ENCODE peak calls at places on chromosomes 6 and 20, in six cellular contexts. U, K, S, N, F and A are unnamed samples. For H3K4me1, the result is how much of the 10 kb centered on the place peaks cover.

GRCh38 chr6:27836080-27836782 is 76.0 kb downstream of the OR2B2 start:
- DNase-seq in K (no peak), S (no peak), F (no peak), U (no peak), N (no peak), A (peak)

GRCh38 chr6:33604941-33605854 is 15.9 kb upstream of the ITPR3 start:
- DNase-seq in K (no peak), F (no peak), N (no peak), U (no peak), S (no peak), A (no peak)

GRCh38 chr6:146883640-146884531 is 285.1 kb downstream of the ADGB start:
- DNase-seq in U (no peak), S (no peak), K (no peak), F (no peak), N (no peak), A (no peak)

GRCh38 chr20:34891166-34892062 is 15.0 kb downstream of the ACSS2 start:
- DNase-seq in F (no peak), K (no peak), N (peak), S (peak), U (peak), A (no peak)

GRCh38 chr20:62938105-62938888 is at the start of gene GID8:
- DNase-seq in N (peak), F (peak), U (peak), S (peak), K (no peak), A (peak)

GRCh38 chr20:50172347-50173013 is 18.1 kb upstream of the CEBPB start:
- DNase-seq in K (no peak), U (peak), N (peak), F (peak), S (peak), A (peak)

GRCh38 chr20:45174434-45175364 is at the start of gene PI3:
- DNase-seq in S (peak), U (no peak), N (peak), K (no peak), F (peak), A (no peak)

GRCh38 chr6:21946298-21946783 is 350.5 kb downstream of the PRL start:
- DNase-seq in N (peak), F (no peak), S (peak), K (no peak), U (peak), A (no peak)

GRCh38 chr20:1931830-1932229 is 36.6 kb downstream of the SIRPA start:
- DNase-seq in U (no peak), F (no peak), N (no peak), K (no peak), S (no peak), A (no peak)

GRCh38 chr6:108983151-108983550 is 111.5 kb downstream of the SESN1 start:
- DNase-seq in U (no peak), F (no peak), N (peak), S (no peak), K (no peak), A (no peak)

GRCh38 chr6:152301806-152302568 is 335.2 kb downstream of the SYNE1 start:
- DNase-seq in S (peak), K (peak), F (peak), U (peak), N (peak), A (peak)

GRCh38 chr6:75096986-75097385 is 108.9 kb downstream of the COL12A1 start:
- DNase-seq in K (no peak), U (no peak), S (no peak), F (no peak), N (no peak), A (no peak)

GRCh38 chr20:50426865-50427739 is 83.1 kb upstream of the PTPN1 start:
- DNase-seq in N (no peak), U (no peak), F (no peak), K (no peak), S (no peak), A (no peak)

GRCh38 chr20:32539063-32539816 is 45.9 kb downstream of the NOL4L start:
- DNase-seq in N (no peak), S (no peak), K (no peak), F (no peak), U (no peak), A (no peak)

GRCh38 chr20:62900692-62901584 is 25.4 kb downstream of the DIDO1 start:
- DNase-seq in N (no peak), F (peak), U (no peak), S (no peak), K (no peak), A (peak)

GRCh38 chr6:30781697-30782424 is 37.5 kb upstream of the IER3 start:
- DNase-seq in F (peak), N (peak), S (peak), U (peak), K (no peak), A (peak)

GRCh38 chr20:20009784-20010253 is 7.3 kb upstream of the NAA20 start:
- DNase-seq in U (no peak), S (no peak), F (peak), K (no peak), N (no peak), A (no peak)

GRCh38 chr6:141326426-141326825 is 806.3 kb upstream of the GJE1 start:
- DNase-seq in S (peak), N (peak), K (peak), U (peak), F (no peak), A (peak)

GRCh38 chr6:47094351-47094925 is 52.3 kb upstream of the ADGRF1 start:
- DNase-seq in U (peak), N (peak), S (peak), K (no peak), F (peak), A (peak)

GRCh38 chr6:167856474-167856873 is 29.8 kb downstream of the AFDN start:
- DNase-seq in F (no peak), S (no peak), N (no peak), K (no peak), U (no peak), A (no peak)

GRCh38 chr6:167855825-167856425 is 29.2 kb downstream of the AFDN start:
- DNase-seq in K (no peak), U (peak), S (peak), F (no peak), N (peak), A (peak)

GRCh38 chr6:167856999-167857660 is 30.4 kb downstream of the AFDN start:
- DNase-seq in S (peak), U (peak), F (no peak), N (peak), K (no peak), A (peak)

GRCh38 chr6:167858842-167859520 is 32.3 kb downstream of the AFDN start:
- DNase-seq in K (no peak), U (no peak), N (peak), S (peak), F (no peak), A (no peak)

DNA sequence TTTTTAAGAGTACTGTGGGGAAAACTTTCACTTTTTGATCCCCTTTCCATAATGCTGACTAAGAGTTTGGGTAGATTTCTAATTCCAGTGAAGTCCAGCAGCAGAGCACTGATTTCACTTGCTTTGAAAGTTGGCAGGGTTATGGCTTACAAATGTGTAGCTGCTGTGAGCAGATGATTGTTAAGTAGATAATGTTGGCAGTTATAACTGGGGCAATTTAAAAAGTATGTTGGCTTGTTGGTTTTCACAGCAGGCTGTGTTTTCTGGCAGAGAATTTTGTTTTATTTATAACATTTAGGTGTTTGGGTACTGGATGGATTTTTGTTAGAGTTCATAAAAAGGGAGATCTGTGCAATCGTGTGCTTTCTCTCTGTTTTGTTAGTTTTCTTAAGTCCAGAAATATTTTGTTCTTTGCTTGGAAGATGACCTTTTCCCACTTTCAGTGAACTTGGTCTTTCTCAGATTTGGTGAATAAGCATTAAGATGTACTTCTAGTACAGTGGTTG is 31.4 kb downstream of the AFDN start:
- DNase-seq in N (peak), S (peak), U (peak), K (no peak), F (no peak), A (peak)
- H3K4me1 ChIP-seq in N (half or more), S (under half), U (under half), K (under half), F (half or more), A (under half)

DNA sequence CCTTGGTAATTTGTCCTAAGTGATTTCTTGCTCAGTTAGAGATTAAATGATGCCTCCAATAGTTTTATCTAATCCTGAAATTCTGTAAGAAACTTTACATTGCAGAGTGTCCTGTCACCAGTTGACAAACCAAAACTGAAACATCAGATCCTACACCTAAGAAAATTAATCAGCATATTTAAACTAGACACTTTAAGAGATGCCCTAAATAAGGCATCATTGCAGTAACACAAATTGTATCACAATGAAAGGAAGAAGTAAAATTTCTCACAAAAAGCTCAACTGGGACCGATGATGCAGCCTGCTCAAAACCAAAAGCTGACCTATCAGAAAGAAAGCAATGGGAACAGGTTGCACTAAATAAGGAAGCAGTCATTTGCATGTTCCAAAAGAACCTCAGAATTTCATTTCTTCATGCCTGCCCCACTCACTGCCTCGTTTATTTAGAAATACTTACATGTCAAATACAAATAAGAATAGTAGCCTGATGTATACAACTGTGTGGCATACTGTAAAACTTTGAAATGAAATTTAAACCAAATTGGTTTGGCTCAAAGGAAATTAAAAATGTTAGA is 12.1 kb downstream of the HIVEP2 start:
- DNase-seq in U (no peak), N (no peak), F (no peak), S (no peak), K (no peak), A (no peak)
- H3K4me1 ChIP-seq in U (under half), N (under half), F (under half), S (under half), K (under half), A (under half)

GRCh38 chr20:38141154-38141888 is 23.7 kb downstream of the TGM2 start:
- DNase-seq in K (no peak), F (no peak), U (no peak), S (peak), N (no peak), A (no peak)

GRCh38 chr20:38143646-38144554 is 21.2 kb downstream of the TGM2 start:
- DNase-seq in K (no peak), N (peak), F (peak), S (peak), U (peak), A (peak)

GRCh38 chr20:38139919-38140753 is 24.9 kb downstream of the TGM2 start:
- DNase-seq in U (no peak), S (peak), K (no peak), F (no peak), N (peak), A (peak)

GRCh38 chr20:38143238-38143645 is 21.8 kb downstream of the TGM2 start:
- DNase-seq in S (no peak), U (no peak), F (peak), K (no peak), N (no peak), A (no peak)

DNA sequence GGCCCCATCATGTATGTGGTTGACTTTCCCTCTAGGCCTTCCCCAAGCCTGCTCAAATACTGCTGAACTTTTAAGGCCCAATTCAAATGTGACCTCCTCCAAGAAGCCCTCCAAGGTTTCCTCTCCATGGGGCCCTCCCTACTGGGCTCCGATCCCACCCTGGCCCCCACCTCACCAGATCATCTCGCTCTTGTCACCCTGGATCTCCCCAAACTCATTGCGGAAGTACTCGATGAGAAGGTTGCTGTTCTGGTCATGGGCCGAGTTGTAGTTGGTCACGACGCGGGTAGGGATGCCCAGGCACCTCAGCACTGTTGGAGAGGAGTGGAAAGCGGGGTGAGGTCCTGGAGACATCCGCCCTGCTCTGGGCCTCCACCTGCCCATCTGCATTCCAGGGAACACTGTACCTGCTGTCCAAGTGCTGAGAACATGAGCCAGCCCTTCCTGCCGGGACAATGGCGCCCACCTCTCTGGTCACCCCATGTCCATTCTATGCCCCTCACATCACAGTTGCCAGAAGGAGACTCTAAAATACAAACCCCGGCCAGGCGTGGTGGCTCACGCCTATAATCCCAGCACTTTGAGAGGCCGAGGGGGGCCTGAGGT is 23.1 kb downstream of the TGM2 start:
- DNase-seq in N (no peak), U (no peak), S (no peak), K (no peak), F (no peak), A (no peak)
- H3K4me1 ChIP-seq in N (under half), U (under half), S (under half), K (under half), F (under half), A (half or more)

GRCh38 chr20:25537890-25538289 is 47.4 kb downstream of the NINL start:
- DNase-seq in K (no peak), N (no peak), U (no peak), F (no peak), S (no peak), A (no peak)

GRCh38 chr20:25541676-25542075 is 43.7 kb downstream of the NINL start:
- DNase-seq in S (no peak), K (no peak), N (peak), U (no peak), F (no peak), A (no peak)

GRCh38 chr20:25538838-25539665 is 46.3 kb downstream of the NINL start:
- DNase-seq in U (no peak), S (no peak), K (no peak), F (peak), N (no peak), A (no peak)

GRCh38 chr20:25540273-25540672 is 45.1 kb downstream of the NINL start:
- DNase-seq in K (no peak), N (no peak), S (no peak), U (no peak), F (peak), A (no peak)

GRCh38 chr20:25539742-25540201 is 45.6 kb downstream of the NINL start:
- DNase-seq in K (no peak), F (no peak), N (peak), U (peak), S (no peak), A (no peak)
- H3K4me1 ChIP-seq in K (under half), F (under half), N (under half), U (under half), S (under half), A (under half)

GRCh38 chr6:13451181-13451700 is 36.2 kb downstream of the GFOD1 start:
- DNase-seq in K (no peak), U (no peak), N (no peak), S (no peak), F (no peak), A (no peak)

GRCh38 chr6:13450628-13451027 is 36.8 kb downstream of the GFOD1 start:
- DNase-seq in S (no peak), K (no peak), F (no peak), N (no peak), U (no peak), A (no peak)

GRCh38 chr6:13453771-13454251 is 33.6 kb downstream of the GFOD1 start:
- DNase-seq in K (no peak), N (peak), U (peak), S (peak), F (no peak), A (peak)

GRCh38 chr6:13453172-13453552 is 34.2 kb downstream of the GFOD1 start:
- DNase-seq in N (no peak), U (no peak), K (no peak), F (no peak), S (no peak), A (no peak)

DNA sequence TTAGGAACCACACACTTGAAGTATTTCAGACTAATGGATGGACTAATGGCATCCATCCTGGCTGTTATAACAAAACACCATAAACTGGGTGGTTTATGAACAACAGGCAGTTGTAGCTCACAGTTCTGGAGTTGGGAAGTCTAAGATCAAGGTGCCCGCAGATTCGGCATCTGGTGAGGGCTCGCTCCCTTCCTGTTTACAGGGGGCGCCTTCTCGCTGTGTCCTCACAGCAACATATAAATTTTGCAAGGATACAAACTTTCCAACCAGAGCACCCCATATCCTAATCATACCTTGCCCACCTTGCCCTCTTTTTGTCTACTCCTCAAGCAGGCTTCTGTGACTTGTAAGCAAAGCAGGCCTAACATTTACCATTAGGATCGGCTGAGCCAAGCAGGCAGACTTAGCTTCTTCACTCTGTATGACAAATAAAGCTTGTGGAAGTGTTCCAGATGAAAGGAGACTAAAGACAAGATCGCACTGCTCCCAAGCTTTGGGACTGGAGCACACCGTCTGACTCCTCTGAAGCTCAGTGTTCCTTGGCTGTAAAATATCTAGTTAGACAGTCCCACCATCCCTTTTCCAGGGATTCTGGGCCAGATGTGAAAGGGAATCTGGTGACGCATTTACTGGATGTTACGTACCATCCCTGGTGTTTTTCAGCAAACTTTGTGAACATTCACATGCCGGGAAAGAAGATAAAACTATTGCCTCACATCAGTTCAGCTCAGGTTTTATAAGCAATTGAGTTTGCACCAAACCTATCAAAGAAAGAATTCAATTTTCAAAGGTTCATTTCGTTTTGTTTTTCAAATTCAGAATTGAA is 34.8 kb downstream of the GFOD1 start:
- DNase-seq in F (no peak), N (peak), U (no peak), S (no peak), K (no peak), A (no peak)
- H3K4me1 ChIP-seq in F (under half), N (under half), U (under half), S (under half), K (under half), A (under half)